ENCODE peak calls at places on chromosome X, in seven cellular contexts. One of them, this sample, is unnamed.

GRCh38 chrX:17768997-17769396 is 31.7 kb downstream of the SCML1 start:
- DNase-seq in stimulated activated CD8-positive, alpha-beta memory T cell treated with anti-CD3 and anti-CD28 coated beads, Interleukin-2, amount 100 ng/mL, for 48 hours: no peak
- DNase-seq in T-helper 1 cell: no peak
- DNase-seq in nephron progenitor cell: no peak
- DNase-seq in GM23248: no peak
- DNase-seq in NCI-H1092: no peak
- DNase-seq in GM12865: no peak
- DNase-seq in this sample: no peak

GRCh38 chrX:140572724-140573123 is 67.9 kb upstream of the SOX3 start:
- DNase-seq in NCI-H1092: no peak
- DNase-seq in GM12865: peak; percentile 49
- DNase-seq in GM23248: peak; percentile 42
- DNase-seq in T-helper 1 cell: peak; percentile 15
- DNase-seq in nephron progenitor cell: peak; percentile 58
- DNase-seq in stimulated activated CD8-positive, alpha-beta memory T cell treated with anti-CD3 and anti-CD28 coated beads, Interleukin-2, amount 100 ng/mL, for 48 hours: peak; percentile 7
- DNase-seq in this sample: peak; percentile 41

GRCh38 chrX:69503228-69503834 is 795 bp upstream of the NALF2 start:
- DNase-seq in T-helper 1 cell: no peak
- DNase-seq in NCI-H1092: peak; percentile 60
- DNase-seq in nephron progenitor cell: no peak
- DNase-seq in stimulated activated CD8-positive, alpha-beta memory T cell treated with anti-CD3 and anti-CD28 coated beads, Interleukin-2, amount 100 ng/mL, for 48 hours: no peak
- DNase-seq in GM12865: no peak
- DNase-seq in GM23248: no peak
- DNase-seq in this sample: no peak

GRCh38 chrX:1093112-1093511 is 119.3 kb downstream of the CRLF2 start:
- DNase-seq in NCI-H1092: no peak
- DNase-seq in GM23248: no peak
- DNase-seq in GM12865: no peak
- DNase-seq in T-helper 1 cell: peak; percentile 86
- DNase-seq in stimulated activated CD8-positive, alpha-beta memory T cell treated with anti-CD3 and anti-CD28 coated beads, Interleukin-2, amount 100 ng/mL, for 48 hours: no peak
- DNase-seq in nephron progenitor cell: no peak
- DNase-seq in this sample: no peak

GRCh38 chrX:136783159-136783558 is 2.4 kb upstream of the ARHGEF6 start:
- DNase-seq in GM23248: no peak
- DNase-seq in nephron progenitor cell: no peak
- DNase-seq in T-helper 1 cell: no peak
- DNase-seq in stimulated activated CD8-positive, alpha-beta memory T cell treated with anti-CD3 and anti-CD28 coated beads, Interleukin-2, amount 100 ng/mL, for 48 hours: no peak
- DNase-seq in GM12865: no peak
- DNase-seq in NCI-H1092: no peak
- DNase-seq in this sample: peak; percentile 34

GRCh38 chrX:134423606-134424005 is 36.4 kb upstream of the HPRT1 start:
- DNase-seq in GM23248: peak; percentile 63
- DNase-seq in NCI-H1092: no peak
- DNase-seq in nephron progenitor cell: no peak
- DNase-seq in GM12865: peak; percentile 2
- DNase-seq in stimulated activated CD8-positive, alpha-beta memory T cell treated with anti-CD3 and anti-CD28 coated beads, Interleukin-2, amount 100 ng/mL, for 48 hours: no peak
- DNase-seq in T-helper 1 cell: no peak
- DNase-seq in this sample: peak; percentile 28

GRCh38 chrX:74371823-74372222 is 49.5 kb upstream of the SLC16A2 start:
- DNase-seq in stimulated activated CD8-positive, alpha-beta memory T cell treated with anti-CD3 and anti-CD28 coated beads, Interleukin-2, amount 100 ng/mL, for 48 hours: no peak
- DNase-seq in GM23248: peak; percentile 6
- DNase-seq in NCI-H1092: no peak
- DNase-seq in GM12865: no peak
- DNase-seq in nephron progenitor cell: no peak
- DNase-seq in T-helper 1 cell: no peak
- DNase-seq in this sample: peak; percentile 4

GRCh38 chrX:119539872-119540271 is 25.3 kb downstream of the STEEP1 start:
- DNase-seq in GM23248: no peak
- DNase-seq in GM12865: no peak
- DNase-seq in stimulated activated CD8-positive, alpha-beta memory T cell treated with anti-CD3 and anti-CD28 coated beads, Interleukin-2, amount 100 ng/mL, for 48 hours: no peak
- DNase-seq in T-helper 1 cell: no peak
- DNase-seq in nephron progenitor cell: no peak
- DNase-seq in NCI-H1092: no peak
- DNase-seq in this sample: no peak

GRCh38 chrX:40855411-40855810 is 120.1 kb upstream of the MED14 start:
- DNase-seq in GM12865: no peak
- DNase-seq in stimulated activated CD8-positive, alpha-beta memory T cell treated with anti-CD3 and anti-CD28 coated beads, Interleukin-2, amount 100 ng/mL, for 48 hours: no peak
- DNase-seq in T-helper 1 cell: no peak
- DNase-seq in NCI-H1092: no peak
- DNase-seq in nephron progenitor cell: no peak
- DNase-seq in GM23248: peak; percentile 16
- DNase-seq in this sample: peak; percentile 70

GRCh38 chrX:49291615-49292337 is 11.7 kb upstream of the GAGE10 start:
- DNase-seq in stimulated activated CD8-positive, alpha-beta memory T cell treated with anti-CD3 and anti-CD28 coated beads, Interleukin-2, amount 100 ng/mL, for 48 hours: peak; percentile 63
- DNase-seq in GM12865: peak; percentile 64
- DNase-seq in nephron progenitor cell: peak; percentile 75
- DNase-seq in NCI-H1092: no peak
- DNase-seq in T-helper 1 cell: peak; percentile 59
- DNase-seq in GM23248: peak; percentile 58
- DNase-seq in this sample: peak; percentile 56

GRCh38 chrX:19728915-19729314 is 158.5 kb downstream of the SH3KBP1 start:
- DNase-seq in NCI-H1092: no peak
- DNase-seq in GM12865: peak; percentile 51
- DNase-seq in stimulated activated CD8-positive, alpha-beta memory T cell treated with anti-CD3 and anti-CD28 coated beads, Interleukin-2, amount 100 ng/mL, for 48 hours: no peak
- DNase-seq in T-helper 1 cell: no peak
- DNase-seq in nephron progenitor cell: no peak
- DNase-seq in GM23248: no peak
- DNase-seq in this sample: no peak

GRCh38 chrX:145821291-145821897 is 3.8 kb downstream of the SLITRK2 start:
- DNase-seq in nephron progenitor cell: peak; percentile 72
- DNase-seq in T-helper 1 cell: no peak
- DNase-seq in NCI-H1092: no peak
- DNase-seq in stimulated activated CD8-positive, alpha-beta memory T cell treated with anti-CD3 and anti-CD28 coated beads, Interleukin-2, amount 100 ng/mL, for 48 hours: no peak
- DNase-seq in GM12865: no peak
- DNase-seq in GM23248: no peak
- DNase-seq in this sample: no peak

GRCh38 chrX:118726887-118727685 is at the start of gene IL13RA1:
- DNase-seq in GM23248: peak; percentile 91
- DNase-seq in NCI-H1092: peak; percentile 53
- DNase-seq in stimulated activated CD8-positive, alpha-beta memory T cell treated with anti-CD3 and anti-CD28 coated beads, Interleukin-2, amount 100 ng/mL, for 48 hours: no peak
- DNase-seq in T-helper 1 cell: peak; percentile 9
- DNase-seq in GM12865: peak; percentile 48
- DNase-seq in nephron progenitor cell: peak; percentile 83
- DNase-seq in this sample: peak; percentile 87

GRCh38 chrX:65528705-65529340 is 5.8 kb downstream of the LAS1L start:
- DNase-seq in NCI-H1092: no peak
- DNase-seq in GM12865: peak; percentile 39
- DNase-seq in T-helper 1 cell: peak; percentile 16
- DNase-seq in stimulated activated CD8-positive, alpha-beta memory T cell treated with anti-CD3 and anti-CD28 coated beads, Interleukin-2, amount 100 ng/mL, for 48 hours: peak; percentile 20
- DNase-seq in GM23248: peak; percentile 29
- DNase-seq in nephron progenitor cell: peak; percentile 69
- DNase-seq in this sample: peak; percentile 22

GRCh38 chrX:153867139-153867538 is 18.8 kb downstream of the L1CAM start:
- DNase-seq in NCI-H1092: no peak
- DNase-seq in GM23248: no peak
- DNase-seq in GM12865: no peak
- DNase-seq in stimulated activated CD8-positive, alpha-beta memory T cell treated with anti-CD3 and anti-CD28 coated beads, Interleukin-2, amount 100 ng/mL, for 48 hours: no peak
- DNase-seq in T-helper 1 cell: no peak
- DNase-seq in nephron progenitor cell: no peak
- DNase-seq in this sample: no peak

GRCh38 chrX:63349307-63349706 is 1.8 kb downstream of the SPIN4 start:
- DNase-seq in stimulated activated CD8-positive, alpha-beta memory T cell treated with anti-CD3 and anti-CD28 coated beads, Interleukin-2, amount 100 ng/mL, for 48 hours: no peak
- DNase-seq in GM12865: peak; percentile 3
- DNase-seq in NCI-H1092: peak; percentile 29
- DNase-seq in nephron progenitor cell: no peak
- DNase-seq in GM23248: no peak
- DNase-seq in T-helper 1 cell: no peak
- DNase-seq in this sample: no peak

GRCh38 chrX:41922125-41922521 is 1.2 kb downstream of the CASK start:
- DNase-seq in GM12865: peak; percentile 37
- DNase-seq in NCI-H1092: no peak
- DNase-seq in nephron progenitor cell: no peak
- DNase-seq in stimulated activated CD8-positive, alpha-beta memory T cell treated with anti-CD3 and anti-CD28 coated beads, Interleukin-2, amount 100 ng/mL, for 48 hours: no peak
- DNase-seq in GM23248: peak; percentile 68
- DNase-seq in T-helper 1 cell: peak; percentile 52
- DNase-seq in this sample: peak; percentile 41

GRCh38 chrX:1485033-1485432 is 32.3 kb upstream of the ASMTL start:
- DNase-seq in T-helper 1 cell: peak; percentile 5
- DNase-seq in stimulated activated CD8-positive, alpha-beta memory T cell treated with anti-CD3 and anti-CD28 coated beads, Interleukin-2, amount 100 ng/mL, for 48 hours: no peak
- DNase-seq in GM23248: no peak
- DNase-seq in NCI-H1092: no peak
- DNase-seq in GM12865: no peak
- DNase-seq in nephron progenitor cell: no peak
- DNase-seq in this sample: no peak